ENCODE peak calls at places on chromosome 13, in five cellular contexts. V is PC-3, G is GM23248, Y is GM23338, W is Karpas-422. T is an unnamed sample.

GRCh38 chr13:77310579-77311279 is 16.2 kb downstream of the MYCBP2 start:
- DNase-seq in V (peak; percentile 15), G (peak; percentile 50), Y (no peak), W (no peak), T (no peak)

GRCh38 chr13:96822900-96823299 is 171.4 kb downstream of the OXGR1 start:
- DNase-seq in V (peak; percentile 39), G (peak; percentile 18), Y (peak; percentile 70), W (peak; percentile 70), T (peak; percentile 53)

GRCh38 chr13:25165664-25166063 is 6.4 kb downstream of the AMER2 start:
- DNase-seq in V (no peak), G (no peak), Y (no peak), W (no peak), T (no peak)

GRCh38 chr13:98454389-98454881 is 122.5 kb downstream of the STK24 start:
- DNase-seq in V (peak; percentile 34), G (peak; percentile 90), Y (no peak), W (no peak), T (no peak)

GRCh38 chr13:24502567-24503375 is 9.8 kb downstream of the PARP4 start:
- DNase-seq in V (peak; percentile 92), G (peak; percentile 83), Y (no peak), W (no peak), T (no peak)

GRCh38 chr13:49441846-49442245 is 2.0 kb downstream of the CAB39L start:
- DNase-seq in V (peak; percentile 63), G (no peak), Y (no peak), W (no peak), T (no peak)

GRCh38 chr13:108902557-108903155 is 273.2 kb downstream of the MYO16 start:
- DNase-seq in V (peak; percentile 48), G (peak; percentile 31), Y (no peak), W (no peak), T (peak; percentile 31)

GRCh38 chr13:48817166-48817802 is 158.4 kb upstream of the FNDC3A start:
- DNase-seq in V (no peak), G (no peak), Y (no peak), W (no peak), T (peak; percentile 36)

GRCh38 chr13:77519808-77520207 is 15.7 kb upstream of the SCEL start:
- DNase-seq in V (peak; percentile 51), G (peak; percentile 44), Y (no peak), W (no peak), T (no peak)

GRCh38 chr13:33940256-33940655 is 122.3 kb downstream of the RFC3 start:
- DNase-seq in V (no peak), G (no peak), Y (no peak), W (no peak), T (no peak)

GRCh38 chr13:79423801-79424642 is 18.0 kb upstream of the RBM26 start:
- DNase-seq in V (peak; percentile 58), G (peak; percentile 78), Y (peak; percentile 75), W (peak; percentile 80), T (peak; percentile 51)

GRCh38 chr13:79435549-79435948 is 29.5 kb upstream of the RBM26 start:
- DNase-seq in V (peak; percentile 74), G (peak; percentile 83), Y (no peak), W (no peak), T (no peak)

GRCh38 chr13:29125934-29126424 is 305.8 kb downstream of the MTUS2 start:
- DNase-seq in V (no peak), G (no peak), Y (no peak), W (no peak), T (no peak)

GRCh38 chr13:74554581-74555290 is 420.5 kb upstream of the KLF12 start:
- DNase-seq in V (no peak), G (no peak), Y (no peak), W (no peak), T (no peak)

GRCh38 chr13:52798770-52799430 is 49.5 kb downstream of the PCDH8 start:
- DNase-seq in V (no peak), G (no peak), Y (no peak), W (no peak), T (no peak)

GRCh38 chr13:79870123-79870522 is 389.2 kb downstream of the NDFIP2 start:
- DNase-seq in V (no peak), G (peak; percentile 28), Y (peak; percentile 23), W (no peak), T (no peak)

GRCh38 chr13:73059460-73060250 is 850 bp downstream of the KLF5 start:
- DNase-seq in V (peak; percentile 43), G (peak; percentile 62), Y (peak; percentile 80), W (peak; percentile 69), T (peak; percentile 54)

GRCh38 chr13:41700790-41701310 is 243.5 kb downstream of the RGCC start:
- DNase-seq in V (peak; percentile 85), G (peak; percentile 82), Y (no peak), W (peak; percentile 70), T (no peak)

GRCh38 chr13:36992362-36992761 is 6.8 kb downstream of the ALG5 start:
- DNase-seq in V (no peak), G (no peak), Y (no peak), W (no peak), T (no peak)

GRCh38 chr13:22740264-22740663 is 440.5 kb upstream of the SGCG start:
- DNase-seq in V (peak; percentile 3), G (no peak), Y (peak; percentile 70), W (peak; percentile 66), T (no peak)

GRCh38 chr13:29471551-29471950 is 123.9 kb downstream of the SLC7A1 start:
- DNase-seq in V (no peak), G (no peak), Y (no peak), W (peak; percentile 65), T (no peak)

DNA sequence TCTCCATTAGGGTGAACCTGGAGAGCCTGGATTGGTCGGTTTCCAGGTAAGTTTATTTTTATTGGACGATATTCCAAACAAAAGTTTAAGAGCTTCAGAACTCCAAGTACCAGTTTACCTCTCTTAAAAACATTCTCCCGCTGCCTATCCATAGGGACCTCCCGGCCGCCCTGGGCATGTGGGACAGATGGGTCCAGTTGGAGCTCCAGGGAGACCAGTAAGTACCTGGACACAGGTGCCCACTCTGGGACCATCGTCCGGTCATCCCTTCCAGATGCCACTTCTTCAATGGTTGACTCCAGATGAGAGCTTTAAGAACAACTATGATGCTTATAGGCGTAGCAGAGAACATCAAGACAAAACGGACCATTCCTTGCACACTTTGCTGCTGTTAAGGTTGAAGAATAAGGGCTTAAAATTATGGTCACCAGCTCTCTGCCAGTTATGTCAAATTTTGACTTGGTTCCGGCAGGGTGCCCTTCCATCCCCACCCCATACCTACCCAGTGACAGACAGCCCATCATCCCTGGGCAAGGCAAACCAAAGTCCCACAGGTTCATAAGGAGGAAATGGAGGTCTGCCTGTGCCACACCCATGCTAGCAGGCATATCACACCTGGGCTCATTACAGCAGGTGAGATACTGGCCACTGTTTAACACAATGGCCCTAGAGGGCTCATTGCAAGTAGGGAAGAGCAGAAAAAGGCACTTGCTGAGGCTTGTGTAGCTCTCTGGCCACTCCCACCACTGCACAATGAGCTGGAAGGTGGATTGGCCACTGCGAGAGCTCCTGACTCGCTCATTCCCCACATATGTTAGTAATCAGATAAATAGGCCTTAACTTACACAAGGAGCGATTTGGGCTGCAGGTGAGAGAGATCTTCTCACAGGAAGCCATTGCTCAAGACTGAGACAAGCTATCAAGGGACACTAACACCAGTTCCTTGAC is 123.6 kb downstream of the COL4A2 start:
- DNase-seq in V (no peak), G (no peak), Y (no peak), W (no peak), T (no peak)
- H3K27ac ChIP-seq in V (no peak overlapping the region), G (no peak overlapping the region), Y (no peak overlapping the region), W (no peak overlapping the region), T (no peak overlapping the region)

DNA sequence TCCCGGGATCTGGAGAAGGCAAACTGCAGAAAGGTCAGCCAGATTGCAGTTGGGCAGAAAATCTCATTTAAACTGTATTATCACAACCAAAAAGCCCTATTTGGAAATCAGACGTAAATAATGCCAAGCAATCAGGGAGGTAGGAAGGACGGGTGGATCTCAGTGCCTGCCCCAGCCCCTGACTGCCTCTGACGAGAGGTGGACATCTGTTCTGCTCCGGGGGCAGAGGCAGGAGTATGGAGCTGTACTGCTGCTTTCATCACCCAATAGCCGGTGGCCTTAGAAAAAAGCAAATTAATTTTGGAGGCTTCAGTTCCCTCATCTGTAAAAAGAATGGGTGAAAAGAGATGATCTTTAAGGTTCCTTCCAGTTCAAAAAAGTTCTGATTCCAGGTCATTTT is 43.6 kb upstream of the WASF3 start:
- DNase-seq in V (no peak), G (no peak), Y (no peak), W (no peak), T (no peak)
- H3K9me2 ChIP-seq in V (no peaks in the 10 kb centered on the region), G (no peaks in the 10 kb centered on the region), Y (peaks cover 16% of the 10 kb centered on the region), W (no peaks in the 10 kb centered on the region), T (no peaks in the 10 kb centered on the region)

DNA sequence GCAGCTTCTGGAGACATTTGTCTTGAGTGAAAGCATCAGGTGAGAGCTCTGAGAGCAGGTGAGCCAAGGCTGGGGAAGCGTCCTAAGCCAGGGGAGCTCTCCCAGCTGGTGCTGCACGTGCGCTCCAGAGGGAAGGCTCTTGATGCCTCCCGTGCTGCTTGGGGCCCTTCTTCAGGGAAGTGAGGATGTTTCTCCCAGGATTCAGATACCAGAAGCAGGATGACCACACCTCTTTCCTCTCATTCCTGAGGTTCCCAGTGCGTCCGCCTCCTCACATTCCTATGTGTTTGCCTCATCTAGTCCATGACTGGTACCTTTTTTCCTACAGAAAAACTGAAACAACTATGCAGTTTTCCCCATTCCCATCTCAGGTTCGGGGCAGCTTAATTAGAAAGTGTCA is 231.0 kb upstream of the IRS2 start:
- DNase-seq in V (peak; percentile 88), G (peak; percentile 89), Y (peak; percentile 53), W (no peak), T (no peak)
- H3K27ac ChIP-seq in V (peak overlapping the region; percentile 99), G (peak overlapping the region; percentile 71), Y (no peak overlapping the region), W (no peak overlapping the region), T (no peak overlapping the region)

GRCh38 chr13:35860661-35861060 is 270.5 kb downstream of the DCLK1 start:
- DNase-seq in V (no peak), G (no peak), Y (no peak), W (no peak), T (no peak)

GRCh38 chr13:35856721-35857346 is 274.3 kb downstream of the DCLK1 start:
- DNase-seq in V (no peak), G (peak; percentile 31), Y (peak; percentile 28), W (no peak), T (no peak)

GRCh38 chr13:35857769-35858168 is 273.4 kb downstream of the DCLK1 start:
- DNase-seq in V (no peak), G (no peak), Y (peak; percentile 94), W (no peak), T (no peak)

GRCh38 chr13:35858665-35859064 is 272.5 kb downstream of the DCLK1 start:
- DNase-seq in V (no peak), G (no peak), Y (no peak), W (no peak), T (no peak)

DNA sequence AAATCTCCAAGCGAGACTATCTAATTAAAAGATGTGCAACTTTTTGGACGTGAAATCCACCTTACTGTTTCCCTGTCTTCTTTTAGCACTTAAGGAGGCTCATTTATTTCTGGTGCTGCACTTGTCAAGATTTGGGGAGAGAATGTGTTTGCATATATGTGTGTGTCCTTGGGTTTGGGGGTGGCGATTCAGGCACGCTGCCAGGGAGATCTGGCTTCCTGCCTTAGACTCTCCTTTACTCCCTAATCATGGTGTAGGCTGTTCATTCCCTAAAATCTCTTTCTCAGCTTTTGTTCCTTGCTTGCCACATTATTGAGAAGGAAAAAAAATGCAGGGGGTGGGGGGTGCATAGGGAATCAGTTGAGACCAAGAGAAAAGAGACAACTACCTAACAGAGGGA is 271.2 kb downstream of the DCLK1 start:
- DNase-seq in V (no peak), G (no peak), Y (no peak), W (no peak), T (no peak)
- H3K9me2 ChIP-seq in V (no peaks in the 10 kb centered on the region), G (no peaks in the 10 kb centered on the region), Y (no peaks in the 10 kb centered on the region), W (no peaks in the 10 kb centered on the region), T (no peaks in the 10 kb centered on the region)

T was measured in MM.1S.